ENCODE peak calls at places on chromosomes 1 and 21, in ten cellular contexts. H, C, U, D, F, S, R, W, J and K are unnamed samples.

GRCh38 chr1:55049271-55049913 is 10.0 kb downstream of the PCSK9 start:
- DNase-seq in D (no peak), R (no peak), H (no peak), U (no peak), F (no peak), C (no peak), S (no peak), W (no peak), J (no peak), K (no peak)

GRCh38 chr1:20069932-20070331 is at the start of gene PLA2G5:
- DNase-seq in S (no peak), H (peak), U (peak), D (peak), C (peak), W (no peak), J (no peak), F (no peak), R (no peak), K (peak)

GRCh38 chr1:3740038-3740437 is 12.2 kb upstream of the CCDC27 start:
- DNase-seq in D (no peak), J (no peak), F (no peak), U (no peak), C (no peak), R (no peak), W (no peak), H (peak), S (no peak), K (no peak)

GRCh38 chr1:27357281-27358037 is 9.3 kb downstream of the MAP3K6 start:
- DNase-seq in F (no peak), D (peak), W (no peak), R (peak), U (peak), C (peak), J (peak), S (no peak), H (peak), K (peak)

GRCh38 chr1:109392788-109393580 is 4.7 kb downstream of the SORT1 start:
- DNase-seq in R (peak), S (no peak), D (peak), J (no peak), W (no peak), C (peak), H (peak), F (no peak), U (peak), K (no peak)

GRCh38 chr1:182580736-182581135 is 8.3 kb downstream of the RNASEL start:
- DNase-seq in D (no peak), H (no peak), S (no peak), F (no peak), R (no peak), C (no peak), U (no peak), W (no peak), J (no peak), K (no peak)

GRCh38 chr21:45580576-45581321 is 38.5 kb upstream of the SLC19A1 start:
- DNase-seq in C (peak), D (no peak), F (no peak), R (no peak), S (no peak), J (no peak), W (no peak), H (no peak), U (no peak), K (no peak)

GRCh38 chr1:209323743-209324142 is 259.8 kb upstream of the CAMK1G start:
- DNase-seq in R (no peak), H (no peak), C (no peak), D (no peak), W (no peak), F (no peak), S (no peak), J (no peak), U (no peak), K (no peak)

GRCh38 chr1:109433322-109433721 is 7.1 kb upstream of the PSMA5 start:
- DNase-seq in H (no peak), C (no peak), J (no peak), S (no peak), U (no peak), D (no peak), F (no peak), W (no peak), R (no peak), K (no peak)

GRCh38 chr1:200753650-200754198 is 15.0 kb downstream of the CAMSAP2 start:
- DNase-seq in H (no peak), W (no peak), F (no peak), D (no peak), R (no peak), S (no peak), U (no peak), J (no peak), C (no peak), K (no peak)

GRCh38 chr1:62438163-62438562 is 1.3 kb downstream of the USP1 start:
- DNase-seq in C (no peak), R (no peak), W (no peak), F (no peak), J (no peak), S (no peak), H (no peak), D (no peak), U (no peak), K (peak)

GRCh38 chr1:220689696-220690095 is 467 bp upstream of the C1orf115 start:
- DNase-seq in U (no peak), S (no peak), C (no peak), D (no peak), W (no peak), J (no peak), F (no peak), R (no peak), H (no peak), K (no peak)

GRCh38 chr1:156804572-156805243 is 11.9 kb downstream of the SH2D2A start:
- DNase-seq in H (no peak), U (peak), F (no peak), J (no peak), C (no peak), R (peak), S (no peak), W (no peak), D (peak), K (peak)

GRCh38 chr1:201808633-201808990 is 20.3 kb upstream of the IPO9 start:
- DNase-seq in J (no peak), S (no peak), U (no peak), H (no peak), F (no peak), C (no peak), R (no peak), D (no peak), W (no peak), K (no peak)

GRCh38 chr1:156245451-156246232 is 2.2 kb downstream of the PAQR6 start:
- DNase-seq in R (no peak), W (no peak), J (no peak), H (no peak), D (no peak), C (no peak), U (no peak), F (no peak), S (no peak), K (no peak)

GRCh38 chr1:229230136-229230892 is 40.6 kb upstream of the RAB4A start:
- DNase-seq in S (peak), U (no peak), C (no peak), J (no peak), R (no peak), H (no peak), W (no peak), F (no peak), D (no peak), K (no peak)

GRCh38 chr1:84598418-84598817 is 24.2 kb upstream of the CTBS start:
- DNase-seq in U (no peak), W (no peak), F (no peak), H (no peak), D (peak), R (no peak), S (no peak), C (no peak), J (no peak), K (peak)

GRCh38 chr21:37675202-37675801 is 241.0 kb downstream of the KCNJ6 start:
- DNase-seq in J (peak), W (no peak), U (no peak), H (peak), S (no peak), C (peak), R (peak), D (peak), F (peak), K (peak)

GRCh38 chr1:207308451-207309190 is 12.9 kb upstream of the CD55 start:
- DNase-seq in F (no peak), D (no peak), S (no peak), J (no peak), U (no peak), R (no peak), H (no peak), W (no peak), C (no peak), K (no peak)

GRCh38 chr1:172699111-172699510 is 40.2 kb downstream of the FASLG start:
- DNase-seq in C (peak), H (no peak), D (peak), F (no peak), J (no peak), R (no peak), U (peak), S (no peak), W (peak), K (peak)

GRCh38 chr1:110927484-110928075 is 36.1 kb downstream of the LRIF1 start:
- DNase-seq in U (no peak), F (no peak), D (peak), W (no peak), H (no peak), C (no peak), J (no peak), R (no peak), S (no peak), K (no peak)

GRCh38 chr1:31523769-31524168 is 52.5 kb upstream of the TINAGL1 start:
- DNase-seq in U (no peak), C (peak), H (no peak), W (no peak), J (no peak), R (no peak), F (no peak), S (peak), D (no peak), K (no peak)

GRCh38 chr1:171219751-171220385 is 28.4 kb upstream of the FMO1 start:
- DNase-seq in F (peak), U (peak), J (peak), D (peak), W (no peak), R (no peak), H (no peak), S (no peak), C (no peak), K (peak)

GRCh38 chr1:200183637-200184036 is 156.1 kb downstream of the NR5A2 start:
- DNase-seq in U (no peak), R (no peak), D (no peak), J (no peak), W (no peak), H (no peak), F (no peak), C (no peak), S (peak), K (no peak)

GRCh38 chr21:32457360-32457840 is 44.9 kb downstream of the EVA1C start:
- DNase-seq in R (peak), D (peak), F (no peak), S (peak), H (peak), J (peak), W (no peak), C (no peak), U (no peak), K (peak)

GRCh38 chr1:247184254-247184653 is 12.4 kb upstream of the ZNF124 start:
- DNase-seq in D (no peak), W (no peak), C (no peak), F (no peak), R (peak), H (no peak), S (no peak), J (no peak), U (no peak), K (no peak)

GRCh38 chr1:180309338-180309737 is 79.3 kb downstream of the LHX4 start:
- DNase-seq in S (peak), W (no peak), D (peak), R (no peak), F (peak), U (no peak), C (no peak), J (no peak), H (no peak), K (peak)

GRCh38 chr21:27622636-27623035 is 655.7 kb upstream of the ADAMTS5 start:
- DNase-seq in R (no peak), D (no peak), U (no peak), C (no peak), H (no peak), J (no peak), F (no peak), W (no peak), S (no peak), K (peak)

GRCh38 chr1:228037401-228038386 is 30.9 kb downstream of the WNT3A start:
- DNase-seq in U (no peak), S (no peak), F (no peak), R (no peak), H (peak), J (no peak), W (no peak), D (peak), C (peak), K (no peak)

GRCh38 chr1:110617589-110617988 is 11.4 kb upstream of the KCNA2 start:
- DNase-seq in W (no peak), U (no peak), J (no peak), F (no peak), R (no peak), S (no peak), D (no peak), H (no peak), C (peak), K (no peak)

GRCh38 chr1:98437540-98437939 is 224.0 kb upstream of the SNX7 start:
- DNase-seq in J (no peak), W (no peak), H (no peak), U (no peak), R (no peak), C (no peak), S (no peak), F (no peak), D (no peak), K (no peak)

GRCh38 chr1:198771562-198772153 is 132.8 kb downstream of the PTPRC start:
- DNase-seq in S (no peak), C (no peak), W (peak), J (no peak), H (no peak), R (peak), D (peak), F (no peak), U (peak), K (peak)

GRCh38 chr1:25826571-25826970 is 6.8 kb downstream of the MTFR1L start:
- DNase-seq in H (no peak), J (no peak), W (no peak), C (no peak), F (no peak), U (no peak), D (no peak), S (no peak), R (no peak), K (no peak)

GRCh38 chr21:29335720-29336119 is 37.0 kb downstream of the BACH1 start:
- DNase-seq in U (no peak), F (no peak), D (peak), J (no peak), S (no peak), R (no peak), C (no peak), W (no peak), H (no peak), K (peak)
- TF ChIP-seq CTCF in U (no peak), F (no peak), D (no peak), J (no peak), S (no peak), R (no peak), C (no peak), W (no peak), H (no peak), K (no peak)

GRCh38 chr1:65524931-65525296 is 104.4 kb downstream of the LEPR start:
- DNase-seq in W (no peak), H (no peak), F (no peak), D (no peak), J (no peak), S (no peak), C (no peak), R (no peak), U (no peak), K (no peak)
- H3K4me3 ChIP-seq in W (no peak), H (peak), F (peak), D (peak), J (peak), S (no peak), C (peak), R (no peak), U (peak), K (peak)

GRCh38 chr1:151175910-151176309 is at the start of gene TMOD4:
- DNase-seq in R (no peak), W (no peak), U (no peak), H (no peak), D (peak), J (no peak), C (no peak), S (no peak), F (no peak), K (no peak)
- TF ChIP-seq CTCF in R (peak), W (peak), U (peak), H (peak), D (peak), J (peak), C (no peak), S (peak), F (peak), K (peak)

GRCh38 chr1:72280714-72281113 is 1.6 kb downstream of the NEGR1 start:
- DNase-seq in F (no peak), H (no peak), J (no peak), U (no peak), D (no peak), R (no peak), W (no peak), C (no peak), S (no peak), K (peak)
- H3K4me3 ChIP-seq in F (peak), H (peak), J (no peak), U (peak), D (peak), R (no peak), W (no peak), C (peak), S (no peak), K (no peak)